ENCODE peak calls at places on chromosomes 3 and 15, in six cellular contexts. One of them, this sample, is unnamed.

GRCh38 chr3:139204756-139205155 is 139.1 kb upstream of the MRPS22 start:
- DNase-seq in epithelial cell of prostate: no peak
- DNase-seq in pons: no peak
- DNase-seq in skeletal muscle cell: no peak
- DNase-seq in ureter: no peak
- DNase-seq in HT1080: no peak
- DNase-seq in this sample: peak; percentile 57

GRCh38 chr15:74208496-74208895 is 5.9 kb upstream of the STRA6 start:
- DNase-seq in epithelial cell of prostate: no peak
- DNase-seq in pons: no peak
- DNase-seq in skeletal muscle cell: no peak
- DNase-seq in ureter: no peak
- DNase-seq in HT1080: no peak
- DNase-seq in this sample: no peak

GRCh38 chr3:126180477-126181397 is at the start of gene ALDH1L1:
- DNase-seq in epithelial cell of prostate: peak; percentile 33
- DNase-seq in pons: peak; percentile 65
- DNase-seq in skeletal muscle cell: peak; percentile 4
- DNase-seq in ureter: peak; percentile 89
- DNase-seq in HT1080: no peak
- DNase-seq in this sample: peak; percentile 69

GRCh38 chr3:48018841-48019240 is 2.6 kb upstream of the MAP4 start:
- DNase-seq in epithelial cell of prostate: peak; percentile 81
- DNase-seq in pons: no peak
- DNase-seq in skeletal muscle cell: peak; percentile 29
- DNase-seq in ureter: no peak
- DNase-seq in HT1080: peak; percentile 76
- DNase-seq in this sample: peak; percentile 81

GRCh38 chr3:100087203-100087602 is 27.1 kb downstream of the FILIP1L start:
- DNase-seq in epithelial cell of prostate: no peak
- DNase-seq in pons: no peak
- DNase-seq in skeletal muscle cell: no peak
- DNase-seq in ureter: no peak
- DNase-seq in HT1080: peak; percentile 72
- DNase-seq in this sample: peak; percentile 99

GRCh38 chr3:59425942-59426341 is 376.1 kb upstream of the CFAP20DC start:
- DNase-seq in epithelial cell of prostate: no peak
- DNase-seq in pons: no peak
- DNase-seq in skeletal muscle cell: no peak
- DNase-seq in ureter: no peak
- DNase-seq in HT1080: no peak
- DNase-seq in this sample: no peak

GRCh38 chr3:7788881-7789280 is 712.7 kb upstream of the LMCD1 start:
- DNase-seq in epithelial cell of prostate: peak; percentile 8
- DNase-seq in pons: no peak
- DNase-seq in skeletal muscle cell: no peak
- DNase-seq in ureter: no peak
- DNase-seq in HT1080: no peak
- DNase-seq in this sample: no peak

GRCh38 chr3:104178695-104179094 is 1188.0 kb upstream of the ALCAM start:
- DNase-seq in epithelial cell of prostate: no peak
- DNase-seq in pons: no peak
- DNase-seq in skeletal muscle cell: no peak
- DNase-seq in ureter: no peak
- DNase-seq in HT1080: no peak
- DNase-seq in this sample: no peak

GRCh38 chr3:58112185-58112535 is 98.6 kb downstream of the DNASE1L3 start:
- DNase-seq in epithelial cell of prostate: no peak
- DNase-seq in pons: no peak
- DNase-seq in skeletal muscle cell: no peak
- DNase-seq in ureter: no peak
- DNase-seq in HT1080: no peak
- DNase-seq in this sample: no peak

GRCh38 chr15:41666353-41666920 is 6.2 kb downstream of the MGA start:
- DNase-seq in epithelial cell of prostate: no peak
- DNase-seq in pons: no peak
- DNase-seq in skeletal muscle cell: no peak
- DNase-seq in ureter: no peak
- DNase-seq in HT1080: peak; percentile 49
- DNase-seq in this sample: peak; percentile 18

GRCh38 chr3:136632625-136633081 is 119.5 kb downstream of the STAG1 start:
- DNase-seq in epithelial cell of prostate: no peak
- DNase-seq in pons: no peak
- DNase-seq in skeletal muscle cell: no peak
- DNase-seq in ureter: no peak
- DNase-seq in HT1080: peak; percentile 68
- DNase-seq in this sample: no peak

GRCh38 chr3:72782521-72782920 is 65.7 kb downstream of the SHQ1 start:
- DNase-seq in epithelial cell of prostate: no peak
- DNase-seq in pons: no peak
- DNase-seq in skeletal muscle cell: no peak
- DNase-seq in ureter: no peak
- DNase-seq in HT1080: no peak
- DNase-seq in this sample: no peak

GRCh38 chr3:18423401-18424212 is 1.5 kb downstream of the SATB1 start:
- DNase-seq in epithelial cell of prostate: no peak
- DNase-seq in pons: peak; percentile 79
- DNase-seq in skeletal muscle cell: no peak
- DNase-seq in ureter: no peak
- DNase-seq in HT1080: peak; percentile 59
- DNase-seq in this sample: peak; percentile 51

GRCh38 chr15:35019401-35020327 is 31.6 kb upstream of the ZNF770 start:
- DNase-seq in epithelial cell of prostate: no peak
- DNase-seq in pons: no peak
- DNase-seq in skeletal muscle cell: no peak
- DNase-seq in ureter: no peak
- DNase-seq in HT1080: peak; percentile 44
- DNase-seq in this sample: peak; percentile 24

GRCh38 chr3:14780927-14781507 is 37.7 kb upstream of the FGD5 start:
- DNase-seq in epithelial cell of prostate: peak; percentile 10
- DNase-seq in pons: no peak
- DNase-seq in skeletal muscle cell: no peak
- DNase-seq in ureter: peak; percentile 17
- DNase-seq in HT1080: peak; percentile 46
- DNase-seq in this sample: peak; percentile 34

This sample was measured in M059J.